ENCODE peak calls at places on chromosomes 3 and 15, in nine cellular contexts. L is cardiac fibroblast, Z is kidney epithelial cell, J is Caco-2, K is fibroblast of the aortic adventitia, A is GM06990, S is endodermal cell, R is sigmoid colon, E is uterus. P is an unnamed sample.

GRCh38 chr3:146491303-146491702 is 21.9 kb upstream of the PLSCR2 start:
- DNase-seq in K (peak), A (no peak), Z (no peak), S (no peak), L (peak), J (no peak), R (no peak), E (no peak), P (peak)

GRCh38 chr3:71064976-71065763 is 518.4 kb downstream of the FOXP1 start:
- DNase-seq in E (peak), A (no peak), L (peak), K (peak), S (peak), Z (no peak), R (peak), J (peak), P (no peak)

GRCh38 chr3:106850429-106850828 is 526.8 kb upstream of the CCDC54 start:
- DNase-seq in J (no peak), K (peak), E (no peak), Z (no peak), L (peak), R (no peak), S (no peak), A (no peak), P (no peak)

GRCh38 chr3:119323401-119324107 is 29.4 kb downstream of the ARHGAP31 start:
- DNase-seq in R (no peak), Z (no peak), S (peak), A (no peak), L (peak), J (no peak), E (no peak), K (no peak), P (no peak)

GRCh38 chr3:72086712-72087093 is 301.8 kb upstream of the PROK2 start:
- DNase-seq in Z (no peak), J (no peak), K (no peak), S (no peak), E (no peak), L (no peak), R (no peak), A (no peak), P (no peak)

GRCh38 chr15:27459836-27460235 is 488.9 kb downstream of the GABRG3 start:
- DNase-seq in K (no peak), L (no peak), R (no peak), J (no peak), S (no peak), A (no peak), E (no peak), Z (no peak), P (no peak)

GRCh38 chr15:85094685-85095084 is 113.0 kb downstream of the PDE8A start:
- DNase-seq in E (no peak), L (peak), K (peak), R (no peak), A (no peak), S (no peak), J (no peak), Z (no peak), P (no peak)

GRCh38 chr15:58053236-58054153 is 12.0 kb downstream of the ALDH1A2 start:
- DNase-seq in S (no peak), K (no peak), A (no peak), E (no peak), R (no peak), Z (no peak), J (no peak), L (no peak), P (no peak)

DNA sequence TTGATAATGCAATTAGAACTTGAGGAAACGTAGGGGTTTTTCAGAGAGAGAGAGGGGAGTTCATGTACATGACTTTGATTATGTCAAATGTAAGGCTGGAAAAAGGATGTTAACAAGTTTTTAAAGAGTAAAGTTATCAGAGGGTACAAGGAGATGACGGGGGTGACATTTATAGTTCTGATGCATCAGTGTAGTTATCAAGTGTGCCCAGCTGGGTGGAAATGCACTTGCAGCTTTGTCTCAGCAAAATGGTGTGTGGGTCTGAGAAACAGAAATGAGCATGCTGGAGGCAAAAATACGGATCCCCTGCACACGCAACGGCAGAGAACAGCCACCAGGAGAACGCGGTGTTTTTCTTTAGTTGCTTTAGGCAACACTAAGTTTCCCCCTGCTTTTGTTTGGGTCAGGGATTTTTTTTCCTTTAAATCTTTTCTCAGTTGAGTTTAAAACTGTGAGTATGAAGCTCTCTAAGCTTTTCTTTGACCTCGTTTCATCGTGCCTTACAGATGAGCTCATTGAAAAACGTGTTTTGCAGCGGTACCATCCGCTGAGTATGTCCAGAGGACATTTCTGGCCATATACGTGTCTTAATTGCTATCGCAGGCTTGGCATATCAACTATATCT is 205.4 kb downstream of the PDZRN3 start:
- DNase-seq in A (no peak), E (no peak), S (peak), R (no peak), Z (no peak), J (no peak), K (peak), L (peak), P (peak)
- TF ChIP-seq CTCF in A (no peak), E (no peak), S (peak), R (no peak), Z (peak), J (peak), K (peak), L (peak), P (peak)

DNA sequence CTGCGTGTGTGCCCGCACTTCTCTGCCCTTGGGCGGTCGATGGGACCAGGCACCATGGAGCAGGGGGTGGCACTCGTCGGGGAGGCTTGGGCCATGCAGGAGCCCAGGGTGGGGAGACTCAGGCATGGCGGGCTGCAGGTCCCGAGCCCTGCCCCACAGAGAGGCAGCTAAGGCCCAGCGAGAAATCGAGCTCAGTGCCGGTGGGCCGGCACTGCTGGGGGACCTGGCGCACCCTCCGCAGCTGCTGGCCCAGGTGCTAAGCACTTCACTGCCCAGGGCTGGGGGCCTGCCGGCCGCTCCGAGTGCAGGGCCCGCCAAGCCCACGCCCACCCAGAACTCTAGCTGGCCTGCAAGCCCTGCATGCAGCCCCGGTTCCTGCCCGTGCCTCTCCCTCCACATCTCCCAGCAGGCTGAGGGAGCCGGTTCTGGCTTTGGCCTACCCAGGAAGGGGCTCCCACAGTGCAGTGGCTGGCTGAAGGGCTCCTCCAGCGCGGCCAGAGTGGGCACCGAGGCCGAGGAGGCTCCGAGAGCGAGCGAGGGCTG is 553 bp upstream of the RTP4 start:
- DNase-seq in L (no peak), Z (no peak), K (no peak), S (no peak), A (peak), J (no peak), R (no peak), E (no peak), P (no peak)
- H3K4me3 ChIP-seq in L (no peak), Z (no peak), K (peak), S (no peak), A (no peak), J (no peak), R (peak), E (peak), P (no peak)

GRCh38 chr15:93072440-93073394 is 16.3 kb downstream of the RGMA start:
- DNase-seq in E (peak), Z (no peak), L (peak), R (peak), J (peak), A (no peak), K (peak), S (peak), P (no peak)
- TF ChIP-seq CTCF in E (peak), Z (no peak), L (no peak), R (no peak), J (no peak), A (no peak), K (no peak), S (no peak), P (no peak)

GRCh38 chr15:79541176-79541575 is 109.0 kb downstream of the MINAR1 start:
- DNase-seq in Z (no peak), L (no peak), A (no peak), S (no peak), K (no peak), E (no peak), J (no peak), R (no peak), P (no peak)
- H3K4me3 ChIP-seq in Z (no peak), L (no peak), A (no peak), S (no peak), K (no peak), E (no peak), J (no peak), R (no peak), P (no peak)

GRCh38 chr3:46277476-46277875 is 35.2 kb downstream of the CCR3 start:
- DNase-seq in E (no peak), S (no peak), J (no peak), K (no peak), Z (no peak), A (no peak), L (no peak), R (no peak), P (no peak)

GRCh38 chr3:46271910-46272309 is 29.6 kb downstream of the CCR3 start:
- DNase-seq in Z (no peak), R (no peak), K (no peak), L (no peak), A (no peak), J (no peak), E (no peak), S (no peak), P (no peak)

GRCh38 chr3:46278816-46279672 is 36.8 kb downstream of the CCR3 start:
- DNase-seq in L (no peak), K (no peak), E (no peak), Z (no peak), A (no peak), S (no peak), J (no peak), R (no peak), P (no peak)

GRCh38 chr3:46280105-46280797 is 38.0 kb downstream of the CCR3 start:
- DNase-seq in E (no peak), S (no peak), K (peak), Z (peak), A (no peak), J (no peak), L (peak), R (no peak), P (no peak)

GRCh38 chr3:46276497-46277099 is 34.3 kb downstream of the CCR3 start:
- DNase-seq in E (peak), S (peak), J (peak), A (peak), Z (no peak), R (peak), K (no peak), L (peak), P (no peak)
- TF ChIP-seq CTCF in E (no peak), S (peak), J (peak), A (peak), Z (peak), R (peak), K (peak), L (peak), P (peak)

DNA sequence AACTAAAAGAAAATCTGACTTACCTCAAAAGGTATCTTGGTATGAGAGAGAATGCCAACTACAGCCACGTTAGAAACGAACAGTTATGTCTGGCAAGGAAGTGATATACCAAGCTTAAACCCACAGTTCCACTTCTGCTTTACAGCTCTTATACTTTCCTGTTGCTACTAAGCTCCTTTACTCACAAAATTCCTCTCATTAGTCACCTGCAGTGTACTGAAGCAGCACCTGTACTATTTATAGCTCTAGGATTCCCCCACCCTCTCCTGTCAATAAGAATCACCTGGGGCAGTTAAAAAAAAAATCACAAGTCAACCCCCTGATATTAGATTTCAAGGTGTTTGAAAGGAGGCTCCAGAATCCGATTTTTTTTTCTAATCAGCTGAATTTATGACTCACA is 2.9 kb upstream of the TMEM266 start:
- DNase-seq in A (peak), Z (no peak), R (no peak), L (no peak), K (no peak), E (no peak), J (no peak), S (no peak), P (no peak)
- H3K4me3 ChIP-seq in A (peak), Z (no peak), R (no peak), L (no peak), K (no peak), E (no peak), J (no peak), S (no peak), P (no peak)

GRCh38 chr3:170180952-170181876 is at the start of gene PHC3:
- DNase-seq in J (peak), K (peak), L (peak), A (peak), Z (peak), E (peak), S (peak), R (peak), P (peak)
- TF ChIP-seq CTCF in J (no peak), K (no peak), L (no peak), A (no peak), Z (no peak), E (peak), S (peak), R (no peak), P (no peak)

GRCh38 chr3:190811775-190812480 is 50.6 kb downstream of the GMNC start:
- DNase-seq in K (peak), S (peak), Z (peak), J (peak), A (peak), E (no peak), L (peak), R (no peak), P (peak)
- H3K4me3 ChIP-seq in K (peak), S (no peak), Z (no peak), J (no peak), A (no peak), E (no peak), L (no peak), R (no peak), P (no peak)

GRCh38 chr3:80556728-80557127 is 788.9 kb upstream of the ROBO1 start:
- DNase-seq in Z (no peak), R (no peak), L (no peak), E (no peak), S (no peak), A (no peak), J (peak), K (no peak), P (no peak)

GRCh38 chr3:80554304-80554703 is 786.5 kb upstream of the ROBO1 start:
- DNase-seq in S (no peak), J (no peak), E (no peak), L (no peak), Z (no peak), A (no peak), K (no peak), R (no peak), P (no peak)

GRCh38 chr3:80564391-80564790 is 796.6 kb upstream of the ROBO1 start:
- DNase-seq in J (no peak), R (no peak), E (no peak), S (no peak), K (no peak), A (no peak), Z (no peak), L (no peak), P (no peak)

GRCh38 chr3:80559701-80560100 is 791.9 kb upstream of the ROBO1 start:
- DNase-seq in S (no peak), R (no peak), Z (no peak), J (no peak), E (no peak), A (no peak), K (no peak), L (no peak), P (no peak)
- TF ChIP-seq CTCF in S (peak), R (no peak), Z (no peak), J (no peak), E (no peak), A (no peak), K (no peak), L (no peak), P (no peak)